ENCODE peak calls at places on chromosomes 1 and 21, in seven cellular contexts. N, Y, J, H, F, X and S are unnamed samples.

GRCh38 chr1:151867785-151868403 is 14.4 kb upstream of the THEM5 start:
- DNase-seq in X (peak), N (peak), Y (no peak), H (no peak), F (peak), J (no peak), S (no peak)

GRCh38 chr1:29259802-29260441 is 23.6 kb downstream of the PTPRU start:
- DNase-seq in F (no peak), H (peak), Y (peak), J (peak), N (peak), X (no peak), S (no peak)

GRCh38 chr21:45336535-45336810 is 48.8 kb upstream of the POFUT2 start:
- DNase-seq in X (no peak), F (no peak), J (no peak), N (no peak), Y (no peak), H (peak), S (no peak)

GRCh38 chr1:44839561-44839960 is 3.5 kb downstream of the PTCH2 start:
- DNase-seq in N (no peak), Y (no peak), J (no peak), H (no peak), F (no peak), X (no peak), S (no peak)

GRCh38 chr21:33909756-33910155 is 5.8 kb downstream of the ATP5PO start:
- DNase-seq in H (no peak), Y (no peak), J (no peak), X (no peak), F (no peak), N (no peak), S (no peak)

GRCh38 chr1:173429517-173430477 is 47.3 kb upstream of the PRDX6 start:
- DNase-seq in Y (no peak), H (peak), X (peak), N (peak), F (peak), J (peak), S (peak)

GRCh38 chr1:46484783-46485490 is 4.7 kb upstream of the DMBX1 start:
- DNase-seq in X (no peak), N (no peak), J (no peak), Y (no peak), H (no peak), F (no peak), S (no peak)

GRCh38 chr1:205598841-205599666 is 32.8 kb downstream of the ELK4 start:
- DNase-seq in Y (no peak), H (peak), F (peak), X (peak), J (no peak), N (no peak), S (no peak)

GRCh38 chr21:37587635-37588177 is 221.1 kb downstream of the DYRK1A start:
- DNase-seq in N (no peak), F (no peak), J (no peak), H (no peak), X (no peak), Y (no peak), S (no peak)

GRCh38 chr1:234533975-234534876 is 55.2 kb upstream of the TARBP1 start:
- DNase-seq in X (peak), N (peak), J (no peak), Y (no peak), F (peak), H (peak), S (no peak)

GRCh38 chr1:40870135-40870728 is 8.1 kb upstream of the CITED4 start:
- DNase-seq in X (peak), F (no peak), N (no peak), Y (no peak), H (no peak), J (no peak), S (no peak)

GRCh38 chr21:42971897-42972275 is 2.5 kb upstream of the PKNOX1 start:
- DNase-seq in J (peak), X (no peak), N (no peak), H (no peak), Y (no peak), F (no peak), S (no peak)

GRCh38 chr1:22296701-22297591 is 154.0 kb upstream of the WNT4 start:
- DNase-seq in X (peak), N (peak), J (no peak), F (peak), H (no peak), Y (no peak), S (no peak)

GRCh38 chr1:160282807-160283206 is 2.1 kb downstream of the PEX19 start:
- DNase-seq in X (no peak), F (no peak), N (no peak), J (no peak), H (no peak), Y (no peak), S (no peak)

GRCh38 chr1:160284782-160285344 is at the start of gene PEX19:
- DNase-seq in X (peak), Y (peak), H (peak), N (peak), J (peak), F (peak), S (peak)

GRCh38 chr1:160285506-160285905 is 573 bp upstream of the PEX19 start:
- DNase-seq in F (no peak), N (no peak), J (no peak), Y (no peak), X (no peak), H (no peak), S (no peak)

DNA sequence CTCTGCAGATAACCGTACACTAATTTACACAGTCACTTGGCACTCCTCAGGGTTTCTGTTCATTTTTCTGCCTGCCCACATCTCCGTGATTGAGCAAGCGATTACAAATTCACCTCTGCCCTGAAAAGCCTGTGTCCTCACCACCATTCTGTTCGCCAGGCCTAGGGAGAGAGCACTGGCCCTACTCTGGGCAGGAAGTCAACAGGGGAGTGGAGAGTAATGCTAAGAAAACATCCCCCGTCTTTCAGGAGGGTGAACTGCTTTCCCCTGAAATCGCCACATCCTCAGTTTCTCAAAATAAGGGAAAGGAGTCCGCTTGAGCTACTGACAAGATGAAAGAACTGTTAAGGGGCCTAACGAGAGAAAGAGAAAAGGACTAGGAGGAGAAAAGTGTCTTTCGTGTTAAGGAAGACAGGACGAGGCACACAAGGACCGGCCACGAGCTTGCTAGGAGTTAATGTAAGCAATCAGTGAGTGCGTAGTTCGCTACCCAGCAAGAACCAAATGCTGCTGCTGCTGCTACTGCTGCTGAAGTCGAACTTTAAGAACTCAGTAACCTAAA is 632 bp downstream of the PEX19 start:
- DNase-seq in X (peak), J (no peak), F (peak), Y (peak), H (no peak), N (peak), S (peak)
- TF ChIP-seq CTCF in X (no peak), J (no peak), F (no peak), Y (no peak), H (no peak), N (no peak), S (no peak)

DNA sequence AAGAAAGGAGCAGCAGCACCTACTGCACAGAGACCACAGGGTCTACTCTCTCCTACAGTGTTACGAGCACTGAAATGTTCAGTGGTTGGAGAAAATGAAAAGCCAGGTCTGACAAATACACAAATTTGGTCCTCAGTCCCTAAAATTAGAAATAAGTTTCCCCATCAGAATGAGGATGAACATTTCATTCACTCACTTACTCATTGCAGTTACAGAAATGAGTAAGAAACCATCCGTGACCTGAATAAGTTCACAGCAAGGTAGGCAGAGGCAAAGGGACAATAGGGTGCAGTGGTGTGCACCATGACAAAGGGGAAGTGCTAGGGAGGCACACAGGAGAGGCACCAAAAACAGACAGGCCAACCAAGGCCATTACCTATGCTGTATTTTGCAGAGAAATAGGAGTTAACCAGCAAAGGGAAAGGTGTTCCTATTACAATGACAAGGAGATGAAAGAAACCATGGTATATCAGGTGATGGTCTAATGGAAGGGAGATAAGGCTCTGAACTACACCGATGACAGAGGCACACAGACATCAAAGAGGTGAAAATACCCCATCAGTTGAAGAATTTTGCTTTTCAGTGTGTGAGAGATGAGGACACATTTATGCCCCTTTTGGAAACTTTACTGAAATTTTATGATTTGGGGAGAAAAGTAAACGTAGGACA is 29.4 kb downstream of the VAV3 start:
- DNase-seq in F (peak), X (peak), N (peak), J (no peak), Y (peak), H (no peak), S (peak)
- TF ChIP-seq CTCF in F (no peak), X (no peak), N (no peak), J (no peak), Y (no peak), H (no peak), S (peak)

DNA sequence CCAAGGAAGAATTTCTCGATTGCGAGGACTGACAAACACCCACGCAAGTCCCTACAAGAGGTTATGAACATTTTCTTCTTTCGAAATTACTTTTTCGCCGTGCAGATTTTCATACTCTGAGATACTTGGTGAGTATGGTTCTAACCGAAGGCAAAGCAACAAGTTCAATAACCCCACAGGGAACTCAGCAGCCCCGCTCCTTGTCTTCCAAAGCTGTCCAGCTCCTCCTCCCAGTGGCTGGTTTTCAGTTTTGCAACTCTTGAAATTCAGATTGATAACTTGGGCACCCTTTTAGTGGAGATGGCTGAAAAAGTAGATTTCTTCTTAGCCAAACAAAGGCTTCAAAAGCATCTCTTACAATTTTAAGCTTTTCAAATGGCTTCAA is 154.4 kb downstream of the SETD4 start:
- DNase-seq in N (no peak), F (no peak), X (peak), Y (no peak), H (no peak), J (no peak), S (no peak)
- TF ChIP-seq CTCF in N (no peak), F (no peak), X (peak), Y (no peak), H (no peak), J (no peak), S (no peak)

GRCh38 chr1:12059226-12059625 is 3.9 kb upstream of the TNFRSF8 start:
- DNase-seq in Y (no peak), J (no peak), F (no peak), X (no peak), H (no peak), N (no peak), S (peak)
- TF ChIP-seq CTCF in Y (no peak), J (no peak), F (no peak), X (no peak), H (no peak), N (no peak), S (no peak)